ENCODE peak calls at places on chromosome 2, in ten cellular contexts. X is upper lobe of right lung, R is fibroblast of lung, L is right lobe of liver, O is suprapubic skin, Q is cardiac muscle cell, C is mammary epithelial cell, H is tibial nerve, M is A549, S is brain microvascular endothelial cell. J is an unnamed sample.

GRCh38 chr2:172931256-172931894 is 144.3 kb upstream of the MAP3K20 start:
- DNase-seq in X (no peak), R (peak), L (no peak), O (no peak), Q (peak), C (no peak), H (peak), M (no peak), S (peak), J (no peak)

GRCh38 chr2:180413331-180413730 is 406.2 kb upstream of the CWC22 start:
- DNase-seq in X (no peak), R (no peak), L (no peak), O (no peak), Q (no peak), C (no peak), H (no peak), M (no peak), S (no peak), J (peak)

GRCh38 chr2:215698566-215698965 is 262.7 kb upstream of the FN1 start:
- DNase-seq in X (no peak), R (peak), L (no peak), O (no peak), Q (peak), C (peak), H (no peak), M (no peak), S (peak), J (no peak)

GRCh38 chr2:235300368-235301201 is 193.3 kb upstream of the AGAP1 start:
- DNase-seq in X (peak), R (peak), L (no peak), O (no peak), Q (peak), C (peak), H (peak), M (no peak), S (peak), J (no peak)

GRCh38 chr2:24164416-24164973 is 10.4 kb upstream of the FAM228A start:
- DNase-seq in X (peak), R (peak), L (no peak), O (no peak), Q (peak), C (no peak), H (no peak), M (peak), S (peak), J (peak)

GRCh38 chr2:169895294-169895985 is 68.2 kb downstream of the UBR3 start:
- DNase-seq in X (no peak), R (peak), L (no peak), O (no peak), Q (peak), C (peak), H (no peak), M (no peak), S (no peak), J (no peak)

GRCh38 chr2:217835931-217836881 is 166.6 kb downstream of the TNS1 start:
- DNase-seq in X (no peak), R (peak), L (no peak), O (no peak), Q (peak), C (peak), H (peak), M (no peak), S (peak), J (no peak)

GRCh38 chr2:132678498-132678897 is 8.5 kb upstream of the LYPD1 start:
- DNase-seq in X (no peak), R (no peak), L (no peak), O (no peak), Q (peak), C (no peak), H (no peak), M (no peak), S (peak), J (no peak)

GRCh38 chr2:106332054-106332453 is 136.2 kb downstream of the RGPD3 start:
- DNase-seq in X (no peak), R (no peak), L (no peak), O (no peak), Q (no peak), C (no peak), H (no peak), M (no peak), S (no peak), J (no peak)

GRCh38 chr2:74715071-74715791 is 61.2 kb downstream of the SEMA4F start:
- DNase-seq in X (peak), R (peak), L (peak), O (peak), Q (peak), C (peak), H (peak), M (peak), S (peak), J (peak)

GRCh38 chr2:178455947-178456346 is 4.8 kb downstream of the PJVK start:
- DNase-seq in X (no peak), R (no peak), L (no peak), O (no peak), Q (no peak), C (peak), H (no peak), M (no peak), S (no peak), J (no peak)

GRCh38 chr2:229879551-229879950 is 42.3 kb downstream of the TRIP12 start:
- DNase-seq in X (no peak), R (no peak), L (no peak), O (no peak), Q (no peak), C (no peak), H (no peak), M (no peak), S (no peak), J (no peak)

GRCh38 chr2:72214429-72215143 is 66.9 kb upstream of the CYP26B1 start:
- DNase-seq in X (no peak), R (peak), L (no peak), O (no peak), Q (peak), C (peak), H (no peak), M (no peak), S (peak), J (no peak)

GRCh38 chr2:11099122-11100065 is 55.9 kb upstream of the SLC66A3 start:
- DNase-seq in X (peak), R (no peak), L (no peak), O (peak), Q (no peak), C (no peak), H (no peak), M (no peak), S (no peak), J (no peak)

GRCh38 chr2:218081695-218082094 is 12.6 kb downstream of the RUFY4 start:
- DNase-seq in X (no peak), R (peak), L (peak), O (no peak), Q (peak), C (no peak), H (no peak), M (no peak), S (peak), J (no peak)

GRCh38 chr2:177711472-177712276 is 319.1 kb downstream of the AGPS start:
- DNase-seq in X (peak), R (no peak), L (no peak), O (no peak), Q (no peak), C (no peak), H (no peak), M (no peak), S (no peak), J (no peak)

GRCh38 chr2:219174146-219174545 is 2.6 kb downstream of the CNPPD1 start:
- DNase-seq in X (no peak), R (no peak), L (no peak), O (no peak), Q (no peak), C (no peak), H (no peak), M (no peak), S (no peak), J (no peak)

GRCh38 chr2:12676771-12677170 is 40.0 kb upstream of the TRIB2 start:
- DNase-seq in X (no peak), R (no peak), L (no peak), O (no peak), Q (no peak), C (no peak), H (no peak), M (no peak), S (no peak), J (peak)

GRCh38 chr2:105397025-105397722 is 1.7 kb downstream of the FHL2 start:
- DNase-seq in X (no peak), R (no peak), L (no peak), O (no peak), Q (peak), C (no peak), H (no peak), M (peak), S (no peak), J (no peak)

GRCh38 chr2:237162959-237163358 is 77.3 kb downstream of the COPS8 start:
- DNase-seq in X (no peak), R (no peak), L (no peak), O (no peak), Q (no peak), C (no peak), H (no peak), M (no peak), S (no peak), J (no peak)

GRCh38 chr2:5544205-5544786 is 147.9 kb upstream of the SOX11 start:
- DNase-seq in X (no peak), R (no peak), L (no peak), O (no peak), Q (no peak), C (no peak), H (no peak), M (no peak), S (no peak), J (no peak)

GRCh38 chr2:183967756-183968155 is 630.6 kb upstream of the ZNF804A start:
- DNase-seq in X (no peak), R (no peak), L (no peak), O (no peak), Q (no peak), C (no peak), H (no peak), M (no peak), S (no peak), J (no peak)

GRCh38 chr2:216923706-216924105 is 63.8 kb upstream of the TNP1 start:
- DNase-seq in X (no peak), R (no peak), L (no peak), O (no peak), Q (no peak), C (no peak), H (no peak), M (no peak), S (no peak), J (no peak)

GRCh38 chr2:45623120-45623519 is 12.1 kb upstream of the SRBD1 start:
- DNase-seq in X (no peak), R (no peak), L (no peak), O (no peak), Q (no peak), C (no peak), H (no peak), M (no peak), S (no peak), J (no peak)

GRCh38 chr2:61460168-61460567 is 10.7 kb downstream of the USP34 start:
- DNase-seq in X (no peak), R (peak), L (no peak), O (no peak), Q (peak), C (peak), H (no peak), M (no peak), S (peak), J (no peak)

GRCh38 chr2:156598563-156598962 is 162.4 kb downstream of the GPD2 start:
- DNase-seq in X (no peak), R (no peak), L (no peak), O (no peak), Q (no peak), C (no peak), H (no peak), M (no peak), S (no peak), J (no peak)

GRCh38 chr2:15561574-15562344 is 625 bp upstream of the NBAS start:
- DNase-seq in X (no peak), R (peak), L (no peak), O (no peak), Q (peak), C (peak), H (peak), M (peak), S (peak), J (peak)

GRCh38 chr2:221034026-221034701 is 537.9 kb downstream of the EPHA4 start:
- DNase-seq in X (no peak), R (no peak), L (no peak), O (no peak), Q (no peak), C (no peak), H (no peak), M (no peak), S (no peak), J (no peak)

GRCh38 chr2:85653996-85654395 is 14.0 kb downstream of the SFTPB start:
- DNase-seq in X (no peak), R (no peak), L (no peak), O (no peak), Q (no peak), C (no peak), H (no peak), M (no peak), S (no peak), J (no peak)

GRCh38 chr2:112259509-112260294 is 4.9 kb upstream of the ZC3H8 start:
- DNase-seq in X (peak), R (peak), L (peak), O (peak), Q (peak), C (peak), H (peak), M (peak), S (peak), J (peak)

GRCh38 chr2:222108957-222109595 is 189.7 kb downstream of the PAX3 start:
- DNase-seq in X (no peak), R (no peak), L (no peak), O (no peak), Q (no peak), C (no peak), H (no peak), M (no peak), S (no peak), J (no peak)

GRCh38 chr2:73285162-73285739 is 973 bp upstream of the FBXO41 start:
- DNase-seq in X (no peak), R (no peak), L (no peak), O (no peak), Q (no peak), C (no peak), H (no peak), M (no peak), S (no peak), J (no peak)

GRCh38 chr2:218964041-218964771 is 4.7 kb downstream of the CDK5R2 start:
- DNase-seq in X (no peak), R (peak), L (peak), O (no peak), Q (peak), C (peak), H (no peak), M (no peak), S (peak), J (no peak)

GRCh38 chr2:215920244-215921100 is 92.9 kb downstream of the MREG start:
- DNase-seq in X (peak), R (peak), L (peak), O (no peak), Q (peak), C (peak), H (peak), M (peak), S (peak), J (peak)

GRCh38 chr2:170679607-170680079 is 35.5 kb upstream of the SP5 start:
- DNase-seq in X (no peak), R (no peak), L (no peak), O (no peak), Q (no peak), C (no peak), H (no peak), M (no peak), S (no peak), J (peak)

GRCh38 chr2:214774108-214774507 is 35.4 kb downstream of the BARD1 start:
- DNase-seq in X (no peak), R (peak), L (no peak), O (no peak), Q (no peak), C (peak), H (no peak), M (no peak), S (no peak), J (no peak)

GRCh38 chr2:188979730-188980123 is 5.6 kb downstream of the COL3A1 start:
- DNase-seq in X (no peak), R (no peak), L (no peak), O (no peak), Q (peak), C (no peak), H (no peak), M (no peak), S (no peak), J (no peak)

GRCh38 chr2:188976545-188977268 is 2.5 kb downstream of the COL3A1 start:
- DNase-seq in X (no peak), R (peak), L (no peak), O (no peak), Q (peak), C (no peak), H (no peak), M (no peak), S (peak), J (peak)

GRCh38 chr2:188975497-188976102 is 1.4 kb downstream of the COL3A1 start:
- DNase-seq in X (no peak), R (peak), L (no peak), O (no peak), Q (peak), C (no peak), H (peak), M (no peak), S (peak), J (peak)

GRCh38 chr2:188978291-188979081 is 4.3 kb downstream of the COL3A1 start:
- DNase-seq in X (no peak), R (peak), L (no peak), O (no peak), Q (peak), C (peak), H (no peak), M (no peak), S (peak), J (peak)

GRCh38 chr2:188979119-188979729 is 5.1 kb downstream of the COL3A1 start:
- DNase-seq in X (no peak), R (no peak), L (no peak), O (no peak), Q (peak), C (no peak), H (no peak), M (no peak), S (no peak), J (no peak)
- H3K4me3 ChIP-seq in X (peak), R (peak), L (no peak), O (peak), Q (no peak), C (no peak), H (no peak), M (no peak), S (peak), J (no peak)

GRCh38 chr2:44063007-44063406 is 67.2 kb upstream of the LRPPRC start:
- DNase-seq in X (no peak), R (no peak), L (no peak), O (no peak), Q (no peak), C (no peak), H (no peak), M (no peak), S (no peak), J (no peak)

GRCh38 chr2:44061469-44061868 is 65.7 kb upstream of the LRPPRC start:
- DNase-seq in X (no peak), R (no peak), L (no peak), O (no peak), Q (no peak), C (no peak), H (no peak), M (no peak), S (no peak), J (no peak)

GRCh38 chr2:44061876-44062275 is 66.1 kb upstream of the LRPPRC start:
- DNase-seq in X (no peak), R (no peak), L (peak), O (no peak), Q (no peak), C (no peak), H (no peak), M (no peak), S (no peak), J (peak)

GRCh38 chr2:44056947-44057346 is 61.2 kb upstream of the LRPPRC start:
- DNase-seq in X (no peak), R (no peak), L (no peak), O (no peak), Q (no peak), C (no peak), H (no peak), M (no peak), S (no peak), J (no peak)

GRCh38 chr2:44060990-44061389 is 65.2 kb upstream of the LRPPRC start:
- DNase-seq in X (no peak), R (no peak), L (no peak), O (no peak), Q (no peak), C (no peak), H (no peak), M (no peak), S (no peak), J (peak)
- H3K27ac ChIP-seq in X (no peak), R (no peak), L (peak), O (no peak), Q (no peak), C (no peak), H (no peak), M (no peak), S (no peak), J (no peak)

DNA sequence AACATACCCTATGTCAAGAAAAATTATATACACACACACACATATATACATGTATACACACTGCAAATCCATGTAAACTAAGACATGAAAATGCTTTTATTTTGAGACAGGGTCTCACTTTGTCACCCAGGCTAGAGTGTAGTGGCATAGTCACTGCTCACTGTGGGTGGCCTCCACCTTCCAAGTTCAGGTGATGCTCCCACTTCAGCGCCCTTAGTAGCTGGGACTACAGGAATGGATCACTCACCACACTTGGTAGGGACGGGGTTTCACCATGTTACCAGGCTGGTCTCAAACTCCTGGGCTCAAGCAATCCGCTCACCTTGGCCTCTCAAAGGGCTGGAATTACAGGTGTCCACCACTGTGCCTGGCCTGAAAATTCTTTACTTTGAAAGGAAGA is 617.6 kb downstream of the NYAP2 start:
- DNase-seq in X (no peak), R (no peak), L (no peak), O (no peak), Q (no peak), C (no peak), H (no peak), M (no peak), S (no peak), J (no peak)
- H3K4me3 ChIP-seq in X (no peak), R (no peak), L (no peak), O (no peak), Q (no peak), C (no peak), H (no peak), M (no peak), S (no peak), J (no peak)

DNA sequence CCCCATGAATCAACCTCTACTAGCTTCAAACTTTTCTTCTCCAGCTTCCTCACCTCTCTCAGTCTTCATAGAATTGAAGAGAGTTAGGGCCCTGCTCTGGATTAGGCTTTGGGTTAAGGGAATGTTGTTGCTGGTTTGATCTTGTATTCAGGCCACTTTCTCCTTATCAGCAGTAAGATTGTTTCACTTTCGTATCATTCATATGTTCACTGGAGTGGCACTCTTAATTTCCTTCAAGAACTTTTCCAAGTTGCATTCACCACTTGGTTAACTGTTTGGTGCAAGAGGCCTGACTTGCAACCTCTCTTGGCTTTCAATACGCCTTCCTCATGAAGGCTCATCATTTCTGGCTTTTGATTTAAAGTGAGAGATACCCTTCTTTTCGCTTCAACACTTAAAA is 22.8 kb downstream of the OXER1 start:
- DNase-seq in X (no peak), R (no peak), L (no peak), O (no peak), Q (no peak), C (no peak), H (no peak), M (no peak), S (no peak), J (peak)
- H3K27ac ChIP-seq in X (peak), R (no peak), L (no peak), O (no peak), Q (no peak), C (no peak), H (no peak), M (no peak), S (no peak), J (no peak)

DNA sequence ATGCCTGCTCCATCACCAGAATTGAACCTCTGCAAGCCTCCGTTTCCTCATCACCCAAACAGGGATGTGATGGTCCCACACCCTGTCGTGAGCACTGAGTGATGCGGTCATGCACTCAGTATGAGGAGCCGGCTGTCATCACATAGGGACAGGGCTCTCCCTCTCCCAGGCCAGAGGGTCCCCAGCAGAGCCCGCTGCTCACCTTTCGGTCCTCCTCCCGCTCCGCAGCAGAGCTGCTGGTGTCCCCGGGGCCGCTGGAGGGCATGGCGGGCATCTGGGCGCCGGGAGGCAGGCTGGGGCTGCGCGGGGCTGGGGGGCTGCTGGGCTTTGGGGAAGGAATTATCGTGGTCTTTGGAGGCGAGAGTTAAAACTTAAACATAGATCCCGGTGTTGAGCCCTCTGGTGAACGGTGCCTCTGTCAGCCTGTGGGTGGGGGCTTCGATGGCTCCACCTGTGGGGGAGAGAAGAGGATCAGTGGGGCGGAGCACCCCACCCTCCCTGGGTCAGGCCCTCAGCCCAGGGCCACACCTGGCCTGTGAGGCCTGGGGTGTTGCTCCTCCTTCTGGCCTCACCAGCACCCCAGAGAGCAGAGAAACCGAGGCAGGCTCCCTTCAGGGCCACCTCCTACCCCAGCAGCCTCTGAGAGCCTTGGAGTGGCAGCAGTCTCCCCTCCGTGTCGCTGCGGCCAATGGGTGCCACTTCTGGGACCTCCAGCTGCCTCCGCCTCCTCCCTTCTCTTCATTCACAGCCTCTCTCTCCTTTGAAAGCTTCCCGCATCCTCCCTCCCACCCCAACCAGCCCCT is 27.8 kb downstream of the DNMT3A start:
- DNase-seq in X (no peak), R (no peak), L (no peak), O (no peak), Q (no peak), C (no peak), H (no peak), M (no peak), S (no peak), J (no peak)
- H3K4me3 ChIP-seq in X (no peak), R (no peak), L (no peak), O (no peak), Q (no peak), C (no peak), H (no peak), M (no peak), S (no peak), J (no peak)